ENCODE peak calls at places on chromosomes 16 and 17, in ten cellular contexts. R is tibial artery, H is H9, V is psoas muscle, L is HCT116, P is Peyer's patch, J is thoracic aorta, Y is breast epithelium, S is left ventricle myocardium inferior, E is sigmoid colon. N is an unnamed sample. For H3K4me1, the result is how much of the 10 kb centered on the place peaks cover.

GRCh38 chr16:30557397-30557949 is 701 bp downstream of the ZNF764 start:
- DNase-seq in R (no peak), H (no peak), V (peak), L (no peak), P (no peak), J (no peak), Y (no peak), S (no peak), E (peak), N (no peak)

GRCh38 chr16:30562021-30562420 is 3.8 kb upstream of the ZNF764 start:
- DNase-seq in R (no peak), H (no peak), V (no peak), L (no peak), P (no peak), J (no peak), Y (no peak), S (no peak), E (no peak), N (no peak)

GRCh38 chr17:36899250-36900129 is 37.8 kb upstream of the LHX1 start:
- DNase-seq in R (no peak), H (peak), V (no peak), L (no peak), P (no peak), J (no peak), Y (no peak), S (no peak), E (no peak), N (no peak)

GRCh38 chr16:14562691-14563491 is 67.2 kb downstream of the PARN start:
- DNase-seq in R (peak), H (no peak), V (peak), L (no peak), P (no peak), J (no peak), Y (no peak), S (no peak), E (peak), N (no peak)

GRCh38 chr17:29557085-29557697 is 9.6 kb downstream of the ABHD15 start:
- DNase-seq in R (no peak), H (no peak), V (no peak), L (no peak), P (no peak), J (no peak), Y (no peak), S (no peak), E (no peak), N (no peak)

GRCh38 chr17:75475144-75475835 is 18.9 kb downstream of the TMEM94 start:
- DNase-seq in R (no peak), H (no peak), V (no peak), L (no peak), P (no peak), J (no peak), Y (no peak), S (no peak), E (no peak), N (no peak)

GRCh38 chr16:69182730-69183416 is 4.1 kb upstream of the SNTB2 start:
- DNase-seq in R (no peak), H (no peak), V (no peak), L (no peak), P (no peak), J (no peak), Y (no peak), S (no peak), E (peak), N (no peak)

GRCh38 chr16:49921791-49922456 is 66.0 kb upstream of the ZNF423 start:
- DNase-seq in R (peak), H (peak), V (peak), L (peak), P (peak), J (no peak), Y (peak), S (peak), E (peak), N (no peak)

GRCh38 chr17:69870751-69871199 is 204.2 kb upstream of the KCNJ16 start:
- DNase-seq in R (no peak), H (no peak), V (no peak), L (no peak), P (no peak), J (no peak), Y (no peak), S (no peak), E (no peak), N (no peak)

GRCh38 chr17:17225901-17226300 is 11.1 kb downstream of the FLCN start:
- DNase-seq in R (no peak), H (no peak), V (no peak), L (no peak), P (no peak), J (no peak), Y (no peak), S (no peak), E (peak), N (no peak)

GRCh38 chr17:30292490-30292858 is 730 bp upstream of the BLMH start:
- DNase-seq in R (no peak), H (no peak), V (no peak), L (no peak), P (no peak), J (no peak), Y (no peak), S (no peak), E (no peak), N (no peak)

GRCh38 chr17:83196088-83196765 is 116.8 kb downstream of the METRNL start:
- DNase-seq in R (peak), H (no peak), V (peak), L (no peak), P (peak), J (no peak), Y (peak), S (peak), E (peak), N (no peak)

GRCh38 chr17:83196973-83197880 is 117.8 kb downstream of the METRNL start:
- DNase-seq in R (peak), H (no peak), V (peak), L (no peak), P (peak), J (peak), Y (peak), S (peak), E (peak), N (no peak)

GRCh38 chr17:83194761-83195329 is 115.4 kb downstream of the METRNL start:
- DNase-seq in R (peak), H (no peak), V (peak), L (no peak), P (peak), J (no peak), Y (peak), S (no peak), E (peak), N (no peak)

GRCh38 chr17:83194189-83194565 is 114.8 kb downstream of the METRNL start:
- DNase-seq in R (peak), H (no peak), V (peak), L (no peak), P (peak), J (no peak), Y (peak), S (no peak), E (peak), N (no peak)

DNA sequence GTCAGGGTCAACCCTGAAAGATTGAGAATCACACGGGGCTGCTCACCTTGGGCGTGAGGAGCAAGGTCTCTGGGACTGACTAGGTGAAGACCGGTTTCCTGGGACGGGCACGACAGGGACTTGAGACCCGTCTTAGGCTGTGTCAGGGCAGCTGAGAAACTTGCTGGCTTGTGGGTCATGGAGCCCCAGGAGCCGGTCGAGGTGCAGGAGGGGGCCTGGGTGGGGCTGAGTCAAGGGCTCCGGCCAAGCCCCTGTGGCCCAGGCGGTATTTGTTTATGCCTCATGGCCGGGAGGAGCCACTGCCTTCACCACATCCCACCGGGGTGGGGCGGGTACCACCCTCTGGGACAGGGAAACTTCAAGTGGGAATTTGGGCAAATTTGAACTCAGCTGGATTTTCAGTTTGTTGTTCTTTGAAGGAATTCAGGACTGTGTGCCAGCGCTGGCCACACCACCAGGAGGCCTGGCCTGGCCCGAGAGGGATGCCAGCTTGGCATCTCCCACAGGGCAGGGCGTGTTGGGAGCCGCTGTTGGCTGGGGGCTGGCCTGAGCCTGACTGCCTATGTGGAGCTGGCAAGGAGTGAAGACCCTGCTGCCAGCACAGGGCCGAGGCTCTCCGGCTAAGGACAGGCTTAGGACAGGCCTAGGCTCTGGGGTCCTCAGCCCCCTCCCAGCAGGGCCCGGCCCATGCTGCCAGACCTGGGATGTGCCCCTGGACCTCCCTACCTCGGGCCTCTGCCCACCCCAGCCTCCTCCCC is 116.1 kb downstream of the METRNL start:
- DNase-seq in R (peak), H (no peak), V (peak), L (no peak), P (peak), J (peak), Y (peak), S (peak), E (peak), N (no peak)
- H3K27ac ChIP-seq in R (peak), H (no peak), V (peak), L (no peak), P (no peak), J (peak), Y (peak), S (peak), E (peak), N (peak)

GRCh38 chr16:85363427-85363826 is 249.7 kb upstream of the GSE1 start:
- DNase-seq in R (no peak), H (no peak), V (no peak), L (no peak), P (no peak), J (no peak), Y (no peak), S (no peak), E (no peak), N (no peak)
- H3K4me1 ChIP-seq in R (under half), H (under half), V (under half), L (under half), P (under half), J (under half), Y (under half), S (under half), E (half or more), N (under half)

GRCh38 chr17:42855048-42855596 is 4.1 kb downstream of the AOC3 start:
- DNase-seq in R (no peak), H (no peak), V (no peak), L (no peak), P (no peak), J (no peak), Y (no peak), S (no peak), E (peak), N (no peak)
- H3K27ac ChIP-seq in R (peak), H (no peak), V (no peak), L (no peak), P (no peak), J (peak), Y (no peak), S (no peak), E (peak), N (no peak)

DNA sequence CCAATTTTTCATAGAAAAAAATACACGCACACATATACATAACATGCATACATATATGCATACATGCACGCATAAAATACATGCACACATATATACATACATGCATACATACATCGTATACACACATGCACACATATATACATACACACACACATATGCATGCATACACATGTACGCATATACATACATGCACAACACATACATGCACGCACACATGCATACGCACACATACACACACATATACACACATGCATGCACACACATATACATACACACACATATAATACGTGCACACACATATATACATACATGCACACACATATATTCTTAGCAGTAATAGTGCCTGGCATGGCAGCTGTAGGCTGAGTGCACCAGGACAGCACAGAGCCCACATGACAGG is 24.9 kb downstream of the USP36 start:
- DNase-seq in R (no peak), H (no peak), V (no peak), L (no peak), P (no peak), J (no peak), Y (no peak), S (no peak), E (no peak), N (no peak)
- H3K4me1 ChIP-seq in R (under half), H (under half), V (under half), L (under half), P (under half), J (under half), Y (under half), S (under half), E (under half), N (under half)

GRCh38 chr17:42214156-42214555 is 19.9 kb upstream of the GHDC start:
- DNase-seq in R (no peak), H (no peak), V (no peak), L (no peak), P (no peak), J (no peak), Y (no peak), S (no peak), E (no peak), N (no peak)

GRCh38 chr17:42210046-42210445 is 15.8 kb upstream of the GHDC start:
- DNase-seq in R (no peak), H (no peak), V (no peak), L (no peak), P (no peak), J (no peak), Y (no peak), S (no peak), E (no peak), N (no peak)

DNA sequence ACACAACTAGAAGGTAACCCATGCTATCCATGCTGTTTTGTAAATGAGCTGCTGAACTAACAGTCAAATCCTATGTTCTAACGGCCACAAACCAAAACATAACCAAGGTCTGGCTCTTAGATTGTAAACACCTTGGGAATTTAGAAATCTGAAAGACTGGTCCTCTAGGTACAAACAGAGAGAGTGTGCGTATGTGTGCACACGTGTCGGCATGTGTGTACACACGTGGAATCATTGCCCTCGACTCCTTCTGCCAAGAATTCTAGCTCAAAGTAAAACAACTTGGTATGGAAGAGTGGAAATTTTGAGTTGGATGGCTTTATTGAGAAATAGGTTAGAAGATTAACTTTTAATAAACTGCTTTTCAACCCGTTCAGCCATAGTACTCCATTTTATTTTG is 18.1 kb upstream of the GHDC start:
- DNase-seq in R (no peak), H (no peak), V (no peak), L (no peak), P (no peak), J (no peak), Y (no peak), S (no peak), E (no peak), N (no peak)
- H3K27ac ChIP-seq in R (no peak), H (no peak), V (peak), L (no peak), P (peak), J (no peak), Y (peak), S (peak), E (peak), N (peak)

GRCh38 chr17:74442291-74442669 is 10.4 kb downstream of the GPRC5C start:
- DNase-seq in R (no peak), H (no peak), V (no peak), L (no peak), P (no peak), J (no peak), Y (no peak), S (no peak), E (no peak), N (no peak)

GRCh38 chr17:74442670-74443515 is 11.0 kb downstream of the GPRC5C start:
- DNase-seq in R (peak), H (peak), V (peak), L (peak), P (peak), J (peak), Y (peak), S (peak), E (peak), N (no peak)

GRCh38 chr17:74443516-74444296 is 11.8 kb downstream of the GPRC5C start:
- DNase-seq in R (no peak), H (no peak), V (no peak), L (no peak), P (no peak), J (no peak), Y (no peak), S (no peak), E (no peak), N (no peak)

GRCh38 chr17:74439691-74440567 is 8.0 kb downstream of the GPRC5C start:
- DNase-seq in R (no peak), H (no peak), V (no peak), L (no peak), P (no peak), J (no peak), Y (no peak), S (no peak), E (no peak), N (no peak)

GRCh38 chr17:74441537-74441936 is 9.6 kb downstream of the GPRC5C start:
- DNase-seq in R (no peak), H (no peak), V (no peak), L (no peak), P (no peak), J (no peak), Y (no peak), S (no peak), E (no peak), N (no peak)
- H3K4me1 ChIP-seq in R (half or more), H (under half), V (half or more), L (under half), P (under half), J (under half), Y (under half), S (half or more), E (under half), N (under half)

GRCh38 chr17:33370384-33370783 is 77.3 kb upstream of the ASIC2 start:
- DNase-seq in R (no peak), H (peak), V (no peak), L (no peak), P (no peak), J (no peak), Y (no peak), S (no peak), E (no peak), N (no peak)

GRCh38 chr17:33373209-33373608 is 80.1 kb upstream of the ASIC2 start:
- DNase-seq in R (no peak), H (no peak), V (no peak), L (no peak), P (no peak), J (no peak), Y (no peak), S (no peak), E (no peak), N (no peak)

GRCh38 chr17:33369876-33370275 is 76.8 kb upstream of the ASIC2 start:
- DNase-seq in R (no peak), H (no peak), V (no peak), L (no peak), P (no peak), J (no peak), Y (no peak), S (no peak), E (no peak), N (no peak)

GRCh38 chr17:33369149-33369548 is 76.1 kb upstream of the ASIC2 start:
- DNase-seq in R (no peak), H (no peak), V (no peak), L (no peak), P (no peak), J (no peak), Y (no peak), S (no peak), E (no peak), N (no peak)

DNA sequence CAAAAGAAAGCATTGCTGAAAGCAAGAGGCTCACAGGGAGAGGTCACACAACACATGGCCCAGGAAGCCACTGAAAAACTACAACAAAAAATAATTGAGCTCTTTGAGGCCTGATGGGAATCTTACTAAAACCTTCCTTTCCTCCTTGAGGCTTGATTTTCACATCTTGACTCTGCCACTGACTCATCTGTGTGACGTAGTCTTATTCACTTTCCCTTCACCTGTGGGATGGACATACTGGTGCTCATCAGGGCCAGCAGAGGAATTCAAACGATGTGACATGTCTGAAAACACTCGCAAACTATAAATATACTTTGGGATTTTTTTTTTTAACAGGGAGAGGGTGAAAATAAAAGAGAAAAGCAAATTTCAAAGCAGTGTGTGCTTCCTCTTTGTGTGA is 78.3 kb upstream of the ASIC2 start:
- DNase-seq in R (no peak), H (no peak), V (no peak), L (no peak), P (no peak), J (no peak), Y (no peak), S (no peak), E (no peak), N (no peak)
- H3K27ac ChIP-seq in R (no peak), H (no peak), V (no peak), L (no peak), P (no peak), J (no peak), Y (no peak), S (no peak), E (no peak), N (no peak)

GRCh38 chr16:4017807-4018206 is 98.4 kb downstream of the ADCY9 start:
- DNase-seq in R (no peak), H (no peak), V (no peak), L (no peak), P (no peak), J (no peak), Y (no peak), S (no peak), E (no peak), N (no peak)
- H3K4me1 ChIP-seq in R (under half), H (under half), V (under half), L (under half), P (under half), J (under half), Y (under half), S (under half), E (under half), N (half or more)

DNA sequence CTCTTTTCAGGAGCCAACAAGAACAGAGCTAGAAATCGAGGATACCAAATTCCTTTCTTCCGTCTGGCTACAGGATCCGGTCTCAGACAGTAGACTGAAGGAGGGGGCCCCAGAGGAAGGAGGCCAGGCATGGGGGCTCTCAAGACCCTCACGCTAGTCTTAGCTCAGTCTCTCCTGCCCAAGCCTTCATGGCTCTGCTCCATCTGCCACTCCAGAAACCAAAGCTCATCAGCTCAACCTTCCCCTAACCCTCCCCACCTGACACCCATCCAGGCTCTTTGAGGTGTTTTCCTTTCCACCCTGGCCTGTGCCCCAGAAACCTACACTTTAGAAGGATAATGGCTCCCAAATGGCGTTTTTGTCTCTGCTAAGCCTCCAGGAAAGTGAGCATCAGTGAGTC is 6.2 kb upstream of the TMEM92 start:
- DNase-seq in R (no peak), H (peak), V (no peak), L (no peak), P (no peak), J (no peak), Y (peak), S (no peak), E (peak), N (no peak)
- H3K27ac ChIP-seq in R (peak), H (no peak), V (no peak), L (no peak), P (no peak), J (no peak), Y (peak), S (no peak), E (no peak), N (no peak)

GRCh38 chr16:4316732-4317461 is 1.0 kb downstream of the GLIS2 start:
- DNase-seq in R (peak), H (no peak), V (peak), L (no peak), P (no peak), J (no peak), Y (no peak), S (peak), E (peak), N (no peak)

GRCh38 chr16:4316103-4316731 is 350 bp downstream of the GLIS2 start:
- DNase-seq in R (no peak), H (no peak), V (no peak), L (no peak), P (no peak), J (no peak), Y (no peak), S (no peak), E (peak), N (no peak)

GRCh38 chr16:4315185-4316102 is at the start of gene GLIS2:
- DNase-seq in R (peak), H (peak), V (peak), L (peak), P (no peak), J (no peak), Y (no peak), S (peak), E (peak), N (no peak)

GRCh38 chr16:4314532-4315184 is 1.2 kb upstream of the GLIS2 start:
- DNase-seq in R (no peak), H (peak), V (no peak), L (peak), P (no peak), J (no peak), Y (no peak), S (no peak), E (peak), N (no peak)

GRCh38 chr16:4313563-4314531 is 2.0 kb upstream of the GLIS2 start:
- DNase-seq in R (no peak), H (peak), V (peak), L (peak), P (no peak), J (no peak), Y (no peak), S (no peak), E (no peak), N (no peak)
- H3K4me1 ChIP-seq in R (under half), H (under half), V (under half), L (under half), P (under half), J (under half), Y (under half), S (half or more), E (half or more), N (under half)

N was measured in esophagus squamous epithelium.